ENCODE peak calls at places on chromosomes 16 and 17, in seven cellular contexts. One of them, this sample, is unnamed.

GRCh38 chr16:75761111-75761510 is 34.8 kb upstream of the CPHXL start:
- DNase-seq in NCI-H2081: no peak
- DNase-seq in stimulated activated CD4-positive, alpha-beta T cell treated with anti-CD3 and anti-CD28 coated beads, Interleukin-12 subunit alpha, Interleukin-12 subunit beta, amount 100 ng/mL, for 4 hours: no peak
- DNase-seq in NCI-H510A: no peak
- DNase-seq in posterior cingulate gyrus: no peak
- DNase-seq in iris pigment epithelial cell: peak
- DNase-seq in NCI-H1694: no peak
- DNase-seq in this sample: no peak

GRCh38 chr16:84966150-84966447 is 45.2 kb downstream of the ZDHHC7 start:
- DNase-seq in NCI-H2081: no peak
- DNase-seq in stimulated activated CD4-positive, alpha-beta T cell treated with anti-CD3 and anti-CD28 coated beads, Interleukin-12 subunit alpha, Interleukin-12 subunit beta, amount 100 ng/mL, for 4 hours: no peak
- DNase-seq in NCI-H510A: no peak
- DNase-seq in posterior cingulate gyrus: no peak
- DNase-seq in iris pigment epithelial cell: no peak
- DNase-seq in NCI-H1694: no peak
- DNase-seq in this sample: no peak

GRCh38 chr17:35740997-35741931 is 9.8 kb downstream of the RASL10B start:
- DNase-seq in NCI-H2081: peak
- DNase-seq in stimulated activated CD4-positive, alpha-beta T cell treated with anti-CD3 and anti-CD28 coated beads, Interleukin-12 subunit alpha, Interleukin-12 subunit beta, amount 100 ng/mL, for 4 hours: no peak
- DNase-seq in NCI-H510A: peak
- DNase-seq in posterior cingulate gyrus: no peak
- DNase-seq in iris pigment epithelial cell: no peak
- DNase-seq in NCI-H1694: no peak
- DNase-seq in this sample: no peak

GRCh38 chr16:10878644-10879498 is 1.9 kb downstream of the CIITA start:
- DNase-seq in NCI-H2081: no peak
- DNase-seq in stimulated activated CD4-positive, alpha-beta T cell treated with anti-CD3 and anti-CD28 coated beads, Interleukin-12 subunit alpha, Interleukin-12 subunit beta, amount 100 ng/mL, for 4 hours: no peak
- DNase-seq in NCI-H510A: no peak
- DNase-seq in posterior cingulate gyrus: no peak
- DNase-seq in iris pigment epithelial cell: peak
- DNase-seq in NCI-H1694: no peak
- DNase-seq in this sample: no peak

GRCh38 chr17:77571562-77571981 is 386.9 kb upstream of the TNRC6C start:
- DNase-seq in NCI-H2081: no peak
- DNase-seq in stimulated activated CD4-positive, alpha-beta T cell treated with anti-CD3 and anti-CD28 coated beads, Interleukin-12 subunit alpha, Interleukin-12 subunit beta, amount 100 ng/mL, for 4 hours: peak
- DNase-seq in NCI-H510A: no peak
- DNase-seq in posterior cingulate gyrus: no peak
- DNase-seq in iris pigment epithelial cell: peak
- DNase-seq in NCI-H1694: no peak
- DNase-seq in this sample: no peak

GRCh38 chr17:45425125-45425983 is 7.3 kb downstream of the ARHGAP27 start:
- DNase-seq in NCI-H2081: peak
- DNase-seq in stimulated activated CD4-positive, alpha-beta T cell treated with anti-CD3 and anti-CD28 coated beads, Interleukin-12 subunit alpha, Interleukin-12 subunit beta, amount 100 ng/mL, for 4 hours: no peak
- DNase-seq in NCI-H510A: peak
- DNase-seq in posterior cingulate gyrus: no peak
- DNase-seq in iris pigment epithelial cell: peak
- DNase-seq in NCI-H1694: peak
- DNase-seq in this sample: no peak

GRCh38 chr17:79956853-79957252 is 78.8 kb downstream of the TBC1D16 start:
- DNase-seq in NCI-H2081: no peak
- DNase-seq in stimulated activated CD4-positive, alpha-beta T cell treated with anti-CD3 and anti-CD28 coated beads, Interleukin-12 subunit alpha, Interleukin-12 subunit beta, amount 100 ng/mL, for 4 hours: no peak
- DNase-seq in NCI-H510A: no peak
- DNase-seq in posterior cingulate gyrus: no peak
- DNase-seq in iris pigment epithelial cell: no peak
- DNase-seq in NCI-H1694: no peak
- DNase-seq in this sample: no peak

GRCh38 chr16:66289986-66290385 is 76.5 kb upstream of the CDH5 start:
- DNase-seq in NCI-H2081: no peak
- DNase-seq in stimulated activated CD4-positive, alpha-beta T cell treated with anti-CD3 and anti-CD28 coated beads, Interleukin-12 subunit alpha, Interleukin-12 subunit beta, amount 100 ng/mL, for 4 hours: no peak
- DNase-seq in NCI-H510A: no peak
- DNase-seq in posterior cingulate gyrus: no peak
- DNase-seq in iris pigment epithelial cell: no peak
- DNase-seq in NCI-H1694: no peak
- DNase-seq in this sample: no peak

GRCh38 chr17:39054111-39054645 is 87.0 kb upstream of the FBXO47 start:
- DNase-seq in NCI-H2081: no peak
- DNase-seq in stimulated activated CD4-positive, alpha-beta T cell treated with anti-CD3 and anti-CD28 coated beads, Interleukin-12 subunit alpha, Interleukin-12 subunit beta, amount 100 ng/mL, for 4 hours: no peak
- DNase-seq in NCI-H510A: no peak
- DNase-seq in posterior cingulate gyrus: no peak
- DNase-seq in iris pigment epithelial cell: no peak
- DNase-seq in NCI-H1694: no peak
- DNase-seq in this sample: no peak

GRCh38 chr16:89952049-89952448 is 3.5 kb downstream of the DEF8 start:
- DNase-seq in NCI-H2081: no peak
- DNase-seq in stimulated activated CD4-positive, alpha-beta T cell treated with anti-CD3 and anti-CD28 coated beads, Interleukin-12 subunit alpha, Interleukin-12 subunit beta, amount 100 ng/mL, for 4 hours: no peak
- DNase-seq in NCI-H510A: no peak
- DNase-seq in posterior cingulate gyrus: no peak
- DNase-seq in iris pigment epithelial cell: no peak
- DNase-seq in NCI-H1694: no peak
- DNase-seq in this sample: no peak

GRCh38 chr17:73165616-73166404 is 1.0 kb downstream of the SSTR2 start:
- DNase-seq in NCI-H2081: no peak
- DNase-seq in stimulated activated CD4-positive, alpha-beta T cell treated with anti-CD3 and anti-CD28 coated beads, Interleukin-12 subunit alpha, Interleukin-12 subunit beta, amount 100 ng/mL, for 4 hours: no peak
- DNase-seq in NCI-H510A: no peak
- DNase-seq in posterior cingulate gyrus: no peak
- DNase-seq in iris pigment epithelial cell: peak
- DNase-seq in NCI-H1694: no peak
- DNase-seq in this sample: no peak

GRCh38 chr16:78503501-78504110 is 404.2 kb downstream of the WWOX start:
- DNase-seq in NCI-H2081: peak
- DNase-seq in stimulated activated CD4-positive, alpha-beta T cell treated with anti-CD3 and anti-CD28 coated beads, Interleukin-12 subunit alpha, Interleukin-12 subunit beta, amount 100 ng/mL, for 4 hours: peak
- DNase-seq in NCI-H510A: no peak
- DNase-seq in posterior cingulate gyrus: no peak
- DNase-seq in iris pigment epithelial cell: peak
- DNase-seq in NCI-H1694: peak
- DNase-seq in this sample: peak

GRCh38 chr16:71846443-71846842 is 667 bp downstream of the ATXN1L start:
- DNase-seq in NCI-H2081: no peak
- DNase-seq in stimulated activated CD4-positive, alpha-beta T cell treated with anti-CD3 and anti-CD28 coated beads, Interleukin-12 subunit alpha, Interleukin-12 subunit beta, amount 100 ng/mL, for 4 hours: no peak
- DNase-seq in NCI-H510A: no peak
- DNase-seq in posterior cingulate gyrus: no peak
- DNase-seq in iris pigment epithelial cell: peak
- DNase-seq in NCI-H1694: no peak
- DNase-seq in this sample: no peak

GRCh38 chr17:40364121-40364861 is at the start of gene GJD3:
- DNase-seq in NCI-H2081: no peak
- DNase-seq in stimulated activated CD4-positive, alpha-beta T cell treated with anti-CD3 and anti-CD28 coated beads, Interleukin-12 subunit alpha, Interleukin-12 subunit beta, amount 100 ng/mL, for 4 hours: no peak
- DNase-seq in NCI-H510A: no peak
- DNase-seq in posterior cingulate gyrus: no peak
- DNase-seq in iris pigment epithelial cell: no peak
- DNase-seq in NCI-H1694: no peak
- DNase-seq in this sample: no peak

GRCh38 chr17:21467196-21467595 is 91.0 kb downstream of the KCNJ12 start:
- DNase-seq in NCI-H2081: no peak
- DNase-seq in stimulated activated CD4-positive, alpha-beta T cell treated with anti-CD3 and anti-CD28 coated beads, Interleukin-12 subunit alpha, Interleukin-12 subunit beta, amount 100 ng/mL, for 4 hours: no peak
- DNase-seq in NCI-H510A: no peak
- DNase-seq in posterior cingulate gyrus: no peak
- DNase-seq in iris pigment epithelial cell: no peak
- DNase-seq in NCI-H1694: no peak
- DNase-seq in this sample: no peak

GRCh38 chr16:66622863-66623262 is 18.4 kb downstream of the CMTM3 start:
- DNase-seq in NCI-H2081: no peak
- DNase-seq in stimulated activated CD4-positive, alpha-beta T cell treated with anti-CD3 and anti-CD28 coated beads, Interleukin-12 subunit alpha, Interleukin-12 subunit beta, amount 100 ng/mL, for 4 hours: no peak
- DNase-seq in NCI-H510A: no peak
- DNase-seq in posterior cingulate gyrus: no peak
- DNase-seq in iris pigment epithelial cell: no peak
- DNase-seq in NCI-H1694: no peak
- DNase-seq in this sample: no peak

GRCh38 chr17:80095038-80095843 is 6.1 kb upstream of the GAA start:
- DNase-seq in NCI-H2081: no peak
- DNase-seq in stimulated activated CD4-positive, alpha-beta T cell treated with anti-CD3 and anti-CD28 coated beads, Interleukin-12 subunit alpha, Interleukin-12 subunit beta, amount 100 ng/mL, for 4 hours: no peak
- DNase-seq in NCI-H510A: no peak
- DNase-seq in posterior cingulate gyrus: no peak
- DNase-seq in iris pigment epithelial cell: no peak
- DNase-seq in NCI-H1694: no peak
- DNase-seq in this sample: no peak

GRCh38 chr16:88752386-88753002 is 32.5 kb downstream of the PIEZO1 start:
- DNase-seq in NCI-H2081: no peak
- DNase-seq in stimulated activated CD4-positive, alpha-beta T cell treated with anti-CD3 and anti-CD28 coated beads, Interleukin-12 subunit alpha, Interleukin-12 subunit beta, amount 100 ng/mL, for 4 hours: no peak
- DNase-seq in NCI-H510A: no peak
- DNase-seq in posterior cingulate gyrus: no peak
- DNase-seq in iris pigment epithelial cell: no peak
- DNase-seq in NCI-H1694: no peak
- DNase-seq in this sample: no peak

GRCh38 chr16:81779540-81780320 is 639 bp downstream of the PLCG2 start:
- DNase-seq in NCI-H2081: no peak
- DNase-seq in stimulated activated CD4-positive, alpha-beta T cell treated with anti-CD3 and anti-CD28 coated beads, Interleukin-12 subunit alpha, Interleukin-12 subunit beta, amount 100 ng/mL, for 4 hours: no peak
- DNase-seq in NCI-H510A: no peak
- DNase-seq in posterior cingulate gyrus: no peak
- DNase-seq in iris pigment epithelial cell: peak
- DNase-seq in NCI-H1694: no peak
- DNase-seq in this sample: no peak

GRCh38 chr17:41116292-41116691 is 1.9 kb downstream of the KRTAP4-11 start:
- DNase-seq in NCI-H2081: no peak
- DNase-seq in stimulated activated CD4-positive, alpha-beta T cell treated with anti-CD3 and anti-CD28 coated beads, Interleukin-12 subunit alpha, Interleukin-12 subunit beta, amount 100 ng/mL, for 4 hours: no peak
- DNase-seq in NCI-H510A: no peak
- DNase-seq in posterior cingulate gyrus: no peak
- DNase-seq in iris pigment epithelial cell: no peak
- DNase-seq in NCI-H1694: no peak
- DNase-seq in this sample: no peak

GRCh38 chr16:66728117-66728787 is 23.2 kb downstream of the DYNC1LI2 start:
- DNase-seq in NCI-H2081: peak
- DNase-seq in stimulated activated CD4-positive, alpha-beta T cell treated with anti-CD3 and anti-CD28 coated beads, Interleukin-12 subunit alpha, Interleukin-12 subunit beta, amount 100 ng/mL, for 4 hours: no peak
- DNase-seq in NCI-H510A: no peak
- DNase-seq in posterior cingulate gyrus: no peak
- DNase-seq in iris pigment epithelial cell: peak
- DNase-seq in NCI-H1694: peak
- DNase-seq in this sample: no peak

GRCh38 chr17:66025551-66025950 is 166.4 kb downstream of the CEP112 start:
- DNase-seq in NCI-H2081: no peak
- DNase-seq in stimulated activated CD4-positive, alpha-beta T cell treated with anti-CD3 and anti-CD28 coated beads, Interleukin-12 subunit alpha, Interleukin-12 subunit beta, amount 100 ng/mL, for 4 hours: no peak
- DNase-seq in NCI-H510A: no peak
- DNase-seq in posterior cingulate gyrus: no peak
- DNase-seq in iris pigment epithelial cell: peak
- DNase-seq in NCI-H1694: no peak
- DNase-seq in this sample: no peak

GRCh38 chr17:15777717-15778116 is 45.6 kb downstream of the TBC1D26 start:
- DNase-seq in NCI-H2081: no peak
- DNase-seq in stimulated activated CD4-positive, alpha-beta T cell treated with anti-CD3 and anti-CD28 coated beads, Interleukin-12 subunit alpha, Interleukin-12 subunit beta, amount 100 ng/mL, for 4 hours: no peak
- DNase-seq in NCI-H510A: no peak
- DNase-seq in posterior cingulate gyrus: no peak
- DNase-seq in iris pigment epithelial cell: no peak
- DNase-seq in NCI-H1694: no peak
- DNase-seq in this sample: no peak

GRCh38 chr17:48543854-48544355 is 1.0 kb downstream of the HOXB2 start:
- DNase-seq in NCI-H2081: peak
- DNase-seq in stimulated activated CD4-positive, alpha-beta T cell treated with anti-CD3 and anti-CD28 coated beads, Interleukin-12 subunit alpha, Interleukin-12 subunit beta, amount 100 ng/mL, for 4 hours: peak
- DNase-seq in NCI-H510A: no peak
- DNase-seq in posterior cingulate gyrus: no peak
- DNase-seq in iris pigment epithelial cell: peak
- DNase-seq in NCI-H1694: no peak
- DNase-seq in this sample: no peak

GRCh38 chr16:17755158-17755557 is 284.4 kb upstream of the XYLT1 start:
- DNase-seq in NCI-H2081: no peak
- DNase-seq in stimulated activated CD4-positive, alpha-beta T cell treated with anti-CD3 and anti-CD28 coated beads, Interleukin-12 subunit alpha, Interleukin-12 subunit beta, amount 100 ng/mL, for 4 hours: no peak
- DNase-seq in NCI-H510A: no peak
- DNase-seq in posterior cingulate gyrus: no peak
- DNase-seq in iris pigment epithelial cell: no peak
- DNase-seq in NCI-H1694: no peak
- DNase-seq in this sample: no peak